ENCODE peak calls at places on chromosomes 6 and 20, in ten cellular contexts. H, Y, P, O, A, B, Q, U, Z and S are unnamed samples.

GRCh38 chr6:143745160-143746133 is 67.7 kb downstream of the PHACTR2 start:
- DNase-seq in H (peak; percentile 76), Y (no peak), P (no peak), O (peak; percentile 86), A (no peak), B (no peak), Q (peak; percentile 93), U (no peak), Z (peak; percentile 78), S (no peak)

GRCh38 chr6:62652692-62653328 is 366.8 kb upstream of the KHDRBS2 start:
- DNase-seq in H (peak; percentile 12), Y (no peak), P (peak; percentile 1), O (peak; percentile 9), A (no peak), B (no peak), Q (no peak), U (no peak), Z (no peak), S (no peak)

GRCh38 chr20:3592931-3593330 is 70.3 kb downstream of the GFRA4 start:
- DNase-seq in H (no peak), Y (no peak), P (no peak), O (no peak), A (no peak), B (no peak), Q (no peak), U (no peak), Z (no peak), S (no peak)

GRCh38 chr20:47352332-47353223 is 3.9 kb downstream of the ZMYND8 start:
- DNase-seq in H (no peak), Y (no peak), P (peak; percentile 42), O (peak; percentile 54), A (peak; percentile 75), B (peak; percentile 27), Q (no peak), U (peak; percentile 49), Z (peak; percentile 73), S (peak; percentile 46)

GRCh38 chr6:55438217-55438616 is 110.9 kb downstream of the GFRAL start:
- DNase-seq in H (no peak), Y (no peak), P (no peak), O (no peak), A (no peak), B (no peak), Q (no peak), U (no peak), Z (no peak), S (no peak)

GRCh38 chr20:14214046-14214445 is 123.4 kb downstream of the FLRT3 start:
- DNase-seq in H (no peak), Y (no peak), P (no peak), O (no peak), A (no peak), B (no peak), Q (no peak), U (no peak), Z (no peak), S (no peak)

GRCh38 chr6:110812719-110813118 is 2.5 kb downstream of the CDK19 start:
- DNase-seq in H (no peak), Y (no peak), P (no peak), O (no peak), A (no peak), B (no peak), Q (no peak), U (no peak), Z (no peak), S (no peak)

GRCh38 chr6:56101141-56101553 is 146.2 kb downstream of the COL21A1 start:
- DNase-seq in H (peak; percentile 94), Y (peak; percentile 62), P (peak; percentile 94), O (peak; percentile 97), A (no peak), B (no peak), Q (peak; percentile 67), U (no peak), Z (no peak), S (no peak)

DNA sequence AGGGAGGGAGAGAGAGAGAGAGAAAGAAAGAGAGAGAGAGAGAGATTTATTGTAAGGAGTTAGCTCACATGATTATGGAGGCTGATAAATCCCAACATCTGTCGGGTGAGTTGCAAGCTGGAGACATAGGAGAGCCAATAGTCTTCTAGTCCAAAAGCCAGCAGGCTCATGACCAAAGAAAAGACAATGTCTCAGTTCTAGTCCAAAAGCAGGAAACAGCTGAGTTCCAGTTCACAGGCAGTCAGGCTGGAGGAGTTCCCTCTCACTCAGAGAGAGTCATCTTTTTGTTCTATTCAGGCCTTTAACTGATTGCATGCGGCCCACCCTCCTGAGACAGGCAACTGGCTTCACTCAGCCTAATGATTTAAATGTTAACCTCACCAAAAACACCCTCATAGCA is 416.5 kb downstream of the PREX1 start:
- DNase-seq in H (no peak), Y (no peak), P (no peak), O (no peak), A (no peak), B (no peak), Q (no peak), U (no peak), Z (no peak), S (no peak)
- H3K27ac ChIP-seq in H (no peak overlapping the region), Y (no peak overlapping the region), P (no peak overlapping the region), O (no peak overlapping the region), A (no peak overlapping the region), B (peak overlapping the region; percentile 2), Q (no peak overlapping the region), U (no peak overlapping the region), Z (no peak overlapping the region), S (no peak overlapping the region)

GRCh38 chr6:166338854-166339253 is 3.5 kb downstream of the SFT2D1 start:
- DNase-seq in H (no peak), Y (no peak), P (no peak), O (no peak), A (no peak), B (no peak), Q (no peak), U (no peak), Z (no peak), S (no peak)

GRCh38 chr6:166334878-166335277 is 7.5 kb downstream of the SFT2D1 start:
- DNase-seq in H (no peak), Y (no peak), P (no peak), O (no peak), A (no peak), B (no peak), Q (no peak), U (no peak), Z (no peak), S (no peak)

GRCh38 chr6:166336847-166337246 is 5.5 kb downstream of the SFT2D1 start:
- DNase-seq in H (no peak), Y (no peak), P (no peak), O (no peak), A (no peak), B (no peak), Q (no peak), U (no peak), Z (no peak), S (no peak)

GRCh38 chr6:166333172-166333995 is 9.0 kb downstream of the SFT2D1 start:
- DNase-seq in H (no peak), Y (no peak), P (no peak), O (no peak), A (no peak), B (no peak), Q (no peak), U (peak; percentile 46), Z (no peak), S (no peak)

GRCh38 chr6:166335378-166336366 is 6.7 kb downstream of the SFT2D1 start:
- DNase-seq in H (no peak), Y (no peak), P (no peak), O (no peak), A (no peak), B (no peak), Q (no peak), U (no peak), Z (no peak), S (no peak)
- H3K27ac ChIP-seq in H (no peak overlapping the region), Y (no peak overlapping the region), P (no peak overlapping the region), O (no peak overlapping the region), A (no peak overlapping the region), B (no peak overlapping the region), Q (no peak overlapping the region), U (no peak overlapping the region), Z (no peak overlapping the region), S (no peak overlapping the region)

GRCh38 chr6:85115876-85116275 is 334.0 kb upstream of the NT5E start:
- DNase-seq in H (no peak), Y (no peak), P (no peak), O (no peak), A (no peak), B (no peak), Q (no peak), U (no peak), Z (no peak), S (no peak)

GRCh38 chr6:85113934-85114582 is 335.8 kb upstream of the NT5E start:
- DNase-seq in H (no peak), Y (no peak), P (peak; percentile 4), O (no peak), A (no peak), B (peak; percentile 26), Q (no peak), U (no peak), Z (no peak), S (no peak)

GRCh38 chr6:85112540-85112939 is 337.3 kb upstream of the NT5E start:
- DNase-seq in H (no peak), Y (no peak), P (no peak), O (no peak), A (no peak), B (no peak), Q (no peak), U (no peak), Z (no peak), S (no peak)

GRCh38 chr6:85116475-85116874 is 333.4 kb upstream of the NT5E start:
- DNase-seq in H (no peak), Y (no peak), P (no peak), O (no peak), A (no peak), B (no peak), Q (no peak), U (no peak), Z (no peak), S (no peak)

GRCh38 chr6:85114583-85114939 is 335.3 kb upstream of the NT5E start:
- DNase-seq in H (no peak), Y (no peak), P (no peak), O (no peak), A (no peak), B (no peak), Q (no peak), U (no peak), Z (no peak), S (no peak)
- H3K27ac ChIP-seq in H (no peak overlapping the region), Y (no peak overlapping the region), P (no peak overlapping the region), O (no peak overlapping the region), A (no peak overlapping the region), B (no peak overlapping the region), Q (no peak overlapping the region), U (no peak overlapping the region), Z (no peak overlapping the region), S (no peak overlapping the region)

GRCh38 chr6:87848616-87849015 is 146.6 kb upstream of the AKIRIN2 start:
- DNase-seq in H (no peak), Y (peak; percentile 8), P (peak; percentile 3), O (no peak), A (no peak), B (no peak), Q (no peak), U (no peak), Z (no peak), S (no peak)

GRCh38 chr6:87851674-87852260 is 149.7 kb upstream of the AKIRIN2 start:
- DNase-seq in H (no peak), Y (no peak), P (no peak), O (no peak), A (no peak), B (no peak), Q (no peak), U (no peak), Z (no peak), S (no peak)

GRCh38 chr6:87847135-87847829 is 145.2 kb upstream of the AKIRIN2 start:
- DNase-seq in H (no peak), Y (no peak), P (no peak), O (no peak), A (no peak), B (no peak), Q (no peak), U (no peak), Z (no peak), S (no peak)

GRCh38 chr6:87846446-87846845 is 144.4 kb upstream of the AKIRIN2 start:
- DNase-seq in H (no peak), Y (no peak), P (no peak), O (no peak), A (no peak), B (no peak), Q (no peak), U (no peak), Z (no peak), S (no peak)

GRCh38 chr6:87847830-87848210 is 145.8 kb upstream of the AKIRIN2 start:
- DNase-seq in H (no peak), Y (no peak), P (no peak), O (no peak), A (no peak), B (no peak), Q (no peak), U (no peak), Z (no peak), S (no peak)
- H3K27ac ChIP-seq in H (no peak overlapping the region), Y (no peak overlapping the region), P (no peak overlapping the region), O (no peak overlapping the region), A (no peak overlapping the region), B (no peak overlapping the region), Q (no peak overlapping the region), U (no peak overlapping the region), Z (no peak overlapping the region), S (no peak overlapping the region)